ENCODE peak calls at places on chromosomes 12 and 14, in four cellular contexts. X, C, U and Z are unnamed samples.

GRCh38 chr12:107393043-107393725 is 292.4 kb upstream of the PWP1 start:
- DNase-seq in U (no peak), X (no peak), C (no peak), Z (no peak)

GRCh38 chr12:64679487-64679983 is 69.2 kb downstream of the RASSF3 start:
- DNase-seq in X (peak), U (no peak), C (peak), Z (no peak)

GRCh38 chr12:121964813-121965643 is 46.6 kb downstream of the CFAP251 start:
- DNase-seq in U (no peak), X (no peak), C (no peak), Z (no peak)

GRCh38 chr14:37202265-37202664 is 4.5 kb downstream of the MIPOL1 start:
- DNase-seq in C (no peak), U (no peak), X (no peak), Z (no peak)

GRCh38 chr14:92696356-92696755 is 52.1 kb downstream of the LGMN start:
- DNase-seq in X (peak), U (no peak), C (no peak), Z (no peak)

GRCh38 chr12:106974525-106974924 is 12.4 kb downstream of the MTERF2 start:
- DNase-seq in U (no peak), C (no peak), X (no peak), Z (peak)

GRCh38 chr12:6193853-6194815 is 6.1 kb upstream of the CD9 start:
- DNase-seq in C (no peak), U (no peak), X (no peak), Z (no peak)

GRCh38 chr14:53273671-53274072 is 120.5 kb upstream of the DDHD1 start:
- DNase-seq in X (peak), U (no peak), C (no peak), Z (no peak)

GRCh38 chr12:81759215-81759991 is at the start of gene PPFIA2:
- DNase-seq in U (no peak), C (peak), X (peak), Z (no peak)

GRCh38 chr12:47419500-47419899 is 286.3 kb downstream of the RPAP3 start:
- DNase-seq in X (no peak), U (no peak), C (no peak), Z (no peak)

GRCh38 chr12:132600048-132601032 is 10.0 kb downstream of the LRCOL1 start:
- DNase-seq in C (peak), U (no peak), X (peak), Z (peak)

GRCh38 chr14:96037891-96038557 is 1.1 kb upstream of the C14orf132 start:
- DNase-seq in U (no peak), X (no peak), C (peak), Z (no peak)

GRCh38 chr12:93738199-93739058 is 61.3 kb downstream of the CRADD start:
- DNase-seq in C (no peak), X (no peak), U (no peak), Z (no peak)

GRCh38 chr12:82694970-82695369 is 8.3 kb downstream of the TMTC2 start:
- DNase-seq in X (no peak), U (no peak), C (no peak), Z (no peak)

GRCh38 chr12:19988457-19988856 is 379.9 kb upstream of the PDE3A start:
- DNase-seq in X (no peak), U (no peak), C (peak), Z (no peak)

GRCh38 chr12:69459477-69459876 is 10.7 kb upstream of the FRS2 start:
- DNase-seq in U (no peak), C (no peak), X (no peak), Z (no peak)

GRCh38 chr12:76519538-76519937 is 40.0 kb downstream of the OSBPL8 start:
- DNase-seq in X (no peak), U (no peak), C (no peak), Z (no peak)

GRCh38 chr12:52216107-52216506 is 16.9 kb upstream of the KRT7 start:
- DNase-seq in C (no peak), X (peak), U (no peak), Z (no peak)

GRCh38 chr14:77364146-77364545 is 12.7 kb downstream of the TMED8 start:
- DNase-seq in C (no peak), U (no peak), X (no peak), Z (no peak)

GRCh38 chr12:24078318-24078765 is 128.9 kb upstream of the SOX5 start:
- DNase-seq in X (no peak), C (no peak), U (no peak), Z (no peak)

GRCh38 chr14:92203116-92203515 is 81.3 kb downstream of the CPSF2 start:
- DNase-seq in C (no peak), U (no peak), X (no peak), Z (no peak)

GRCh38 chr14:23953464-23954278 is at the start of gene DHRS4:
- DNase-seq in U (peak), X (peak), C (peak), Z (peak)
- TF ChIP-seq CTCF in U (peak), X (peak), C (peak), Z (peak)

GRCh38 chr12:66692170-66692569 is 13.3 kb upstream of the GRIP1 start:
- DNase-seq in C (no peak), U (no peak), X (no peak), Z (no peak)

GRCh38 chr12:66684222-66684621 is 5.3 kb upstream of the GRIP1 start:
- DNase-seq in C (no peak), X (no peak), U (no peak), Z (no peak)

GRCh38 chr12:66692986-66693385 is 14.1 kb upstream of the GRIP1 start:
- DNase-seq in C (no peak), X (no peak), U (no peak), Z (no peak)

GRCh38 chr12:66693901-66694513 is 15.1 kb upstream of the GRIP1 start:
- DNase-seq in C (peak), X (no peak), U (peak), Z (peak)

DNA sequence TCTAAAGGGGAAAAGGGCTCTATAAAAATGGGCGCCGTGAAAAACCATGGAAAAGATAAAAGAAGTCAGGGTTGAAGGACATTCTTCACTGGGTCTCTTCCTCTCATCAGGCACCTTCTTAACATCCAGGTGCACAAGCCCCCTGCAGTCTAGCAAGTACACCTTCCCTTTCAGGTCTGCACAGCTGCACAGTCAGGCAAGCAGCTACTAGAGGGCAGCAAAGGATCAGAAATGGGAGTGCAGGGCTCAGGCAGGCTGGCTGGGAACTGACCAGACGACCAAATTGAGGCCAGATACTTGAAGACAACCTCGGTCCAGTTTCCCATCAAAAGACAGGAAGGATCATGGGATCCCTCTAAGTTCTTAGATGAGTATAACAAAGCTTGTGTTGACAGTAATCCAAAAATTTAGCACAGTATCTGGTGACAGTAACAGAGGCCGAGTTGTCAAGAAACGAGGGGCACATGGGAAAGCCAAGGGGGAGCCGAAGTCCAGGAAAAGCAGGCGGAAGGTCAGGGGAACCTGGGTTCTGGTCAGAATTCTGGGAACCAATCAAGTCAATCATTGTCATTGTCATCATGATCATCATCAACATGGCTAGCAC is 10.1 kb upstream of the GRIP1 start:
- DNase-seq in C (peak), X (no peak), U (peak), Z (peak)
- TF ChIP-seq CTCF in C (no peak), X (peak), U (peak), Z (peak)

DNA sequence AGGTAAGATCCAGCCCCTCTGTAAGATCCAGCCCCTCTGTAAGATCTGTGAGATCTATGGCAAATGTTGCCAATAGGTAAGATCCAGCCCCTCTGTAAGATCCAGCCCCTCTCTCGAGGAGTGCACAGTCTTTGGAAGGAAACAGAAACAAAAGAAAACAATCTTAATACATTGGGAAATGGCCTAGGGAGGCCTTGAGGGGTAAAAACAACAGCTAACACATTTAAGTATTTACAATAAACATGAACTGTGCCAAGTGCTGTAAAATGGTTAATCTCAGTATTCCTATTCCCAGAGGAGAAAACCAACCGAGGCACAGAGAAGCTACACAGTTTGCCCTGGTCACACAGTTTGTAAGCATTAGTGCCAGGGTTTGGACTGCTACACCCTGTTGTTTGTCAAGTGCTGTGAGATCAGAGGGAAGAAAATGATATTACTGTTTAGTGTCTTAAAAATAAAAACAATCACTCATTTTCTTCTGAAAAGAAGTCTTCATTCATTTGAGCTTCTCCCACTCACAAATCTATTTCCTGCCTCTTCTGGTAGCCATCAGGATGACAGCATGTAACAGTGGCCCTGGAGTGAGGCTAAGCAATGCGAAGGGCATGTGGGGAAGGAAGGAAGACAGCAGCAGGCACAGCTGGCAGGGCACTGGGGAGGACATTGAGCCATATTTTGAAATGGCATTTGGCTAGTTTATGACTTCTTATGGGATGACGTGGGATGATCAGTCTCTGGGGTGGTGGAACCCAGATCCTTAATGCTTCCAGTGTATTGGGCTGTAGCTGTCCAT is 118.7 kb upstream of the PTPRQ start:
- DNase-seq in X (no peak), C (no peak), U (no peak), Z (no peak)
- TF ChIP-seq CTCF in X (no peak), C (no peak), U (no peak), Z (no peak)

DNA sequence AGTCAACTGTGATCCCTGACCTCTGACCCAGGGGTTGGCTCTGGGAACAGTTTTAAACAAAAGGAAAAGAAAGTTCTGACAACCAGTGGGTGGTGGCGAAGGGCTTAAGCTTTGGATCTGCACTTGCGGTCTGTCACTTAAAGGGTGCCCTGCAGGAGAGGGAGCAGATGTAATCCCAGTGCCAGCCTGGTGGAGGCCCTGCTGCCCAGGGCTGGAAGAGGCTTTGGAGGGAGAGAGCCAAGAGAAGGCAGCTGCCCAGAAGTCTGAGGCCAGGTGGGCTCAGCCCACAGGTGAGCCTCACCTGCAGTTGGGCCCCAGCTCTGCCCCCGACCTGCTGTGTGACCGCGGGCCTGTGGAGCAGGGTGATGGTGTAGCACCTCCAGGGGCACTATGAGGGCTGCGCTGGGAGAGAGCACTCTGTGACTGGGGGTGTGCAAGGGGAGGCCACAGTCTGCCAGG is 19.1 kb downstream of the SH2B3 start:
- DNase-seq in U (no peak), C (no peak), X (no peak), Z (no peak)
- TF ChIP-seq CTCF in U (peak), C (no peak), X (no peak), Z (no peak)

GRCh38 chr14:94306047-94306978 is 13.2 kb upstream of the SERPINA10 start:
- DNase-seq in U (no peak), C (peak), X (no peak), Z (no peak)

GRCh38 chr14:94309721-94310120 is 13.4 kb downstream of the SERPINA6 start:
- DNase-seq in U (no peak), X (no peak), C (peak), Z (no peak)

GRCh38 chr14:94305620-94306019 is 12.6 kb upstream of the SERPINA10 start:
- DNase-seq in U (no peak), C (no peak), X (no peak), Z (no peak)

GRCh38 chr14:94310248-94310647 is 12.9 kb downstream of the SERPINA6 start:
- DNase-seq in X (no peak), U (no peak), C (peak), Z (no peak)

GRCh38 chr14:94307410-94307992 is 14.4 kb upstream of the SERPINA10 start:
- DNase-seq in C (peak), U (no peak), X (no peak), Z (no peak)
- TF ChIP-seq CTCF in C (no peak), U (peak), X (no peak), Z (no peak)

DNA sequence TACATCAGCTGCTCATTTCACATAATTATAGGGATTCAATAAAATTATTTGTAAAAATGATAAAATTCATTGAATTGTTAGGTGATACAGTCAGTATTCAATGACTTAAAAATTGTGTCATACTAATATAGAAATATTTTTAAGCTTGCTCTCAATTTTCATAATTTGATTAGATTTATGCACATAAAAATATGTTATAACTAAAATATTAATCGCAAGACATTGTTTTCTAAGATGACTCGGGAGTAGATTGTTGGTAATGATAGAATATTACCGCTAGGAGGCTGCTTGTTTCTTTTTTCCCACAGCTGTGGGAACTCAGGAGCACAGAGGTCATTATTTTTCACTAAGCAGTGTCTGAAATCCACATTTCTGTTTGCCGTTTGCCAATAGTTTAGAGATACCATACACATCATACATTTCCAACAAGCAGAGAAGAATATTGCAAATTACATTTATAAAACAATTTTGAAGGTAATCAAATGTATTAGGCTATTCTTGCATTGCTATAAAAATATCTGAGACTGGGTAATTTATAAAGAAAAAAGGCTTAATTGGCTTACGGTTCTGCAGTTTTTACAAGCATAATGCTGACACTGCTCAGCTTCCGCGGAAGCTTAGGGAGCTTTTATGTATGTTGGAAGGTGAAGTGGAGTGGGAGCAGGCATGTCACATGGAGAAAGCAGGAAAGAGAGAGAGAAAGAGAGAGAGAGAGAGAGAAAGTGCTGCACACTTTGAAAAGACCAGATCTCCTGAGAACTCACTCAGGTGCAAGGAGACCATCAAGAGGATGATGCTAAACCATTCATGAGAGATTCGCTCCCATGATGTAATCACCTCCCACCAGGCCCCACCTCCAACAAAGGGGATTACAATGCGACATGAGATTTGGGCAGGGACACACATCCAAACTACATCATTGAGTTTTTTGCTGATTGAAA is 9.2 kb downstream of the CD69 start:
- DNase-seq in C (no peak), U (no peak), X (no peak), Z (no peak)
- TF ChIP-seq CTCF in C (no peak), U (peak), X (no peak), Z (peak)

GRCh38 chr14:75726326-75726725 is 65.3 kb downstream of the TTLL5 start:
- DNase-seq in C (no peak), U (no peak), X (no peak), Z (no peak)
- TF ChIP-seq CTCF in C (no peak), U (no peak), X (no peak), Z (no peak)

GRCh38 chr12:57368349-57369095 is 62.3 kb downstream of the R3HDM2 start:
- DNase-seq in U (no peak), C (peak), X (no peak), Z (no peak)
- TF ChIP-seq CTCF in U (no peak), C (no peak), X (peak), Z (no peak)

DNA sequence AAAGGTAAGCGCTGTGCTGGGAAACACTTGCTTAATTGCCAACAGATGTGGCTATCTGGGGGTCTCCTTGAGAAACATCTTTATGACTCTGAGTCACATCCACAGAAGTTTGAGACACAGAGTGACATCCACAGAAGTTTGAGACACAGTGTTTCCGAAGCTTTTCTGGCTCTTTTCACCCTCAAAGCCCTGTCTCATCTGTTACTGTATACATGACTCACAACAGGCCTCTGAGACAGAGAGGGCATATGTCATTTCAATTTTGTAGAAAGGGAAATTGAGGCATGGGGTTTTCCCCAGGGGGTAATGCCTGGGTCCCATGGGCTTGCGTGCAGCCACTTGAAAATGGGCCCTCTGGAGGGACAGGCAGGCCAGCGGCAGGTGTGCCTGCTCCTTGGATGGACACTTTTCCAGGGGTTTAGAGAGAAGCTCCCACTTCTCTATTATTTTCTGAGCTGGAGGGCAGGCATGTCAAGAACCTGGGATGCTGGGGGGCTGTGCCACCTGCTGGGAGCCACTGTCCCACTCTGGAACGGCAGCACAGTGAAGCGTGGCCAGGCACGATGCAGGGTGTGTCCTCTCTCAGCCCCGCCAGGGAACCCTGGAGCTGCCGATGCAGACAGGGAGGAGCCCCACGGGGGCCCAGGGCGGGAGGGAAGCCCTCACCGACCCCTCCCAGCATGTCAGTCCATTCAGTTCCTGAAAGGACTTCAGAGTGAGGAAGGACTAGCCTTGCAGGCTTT is 111.3 kb upstream of the FKBP4 start:
- DNase-seq in C (peak), U (no peak), X (no peak), Z (no peak)
- TF ChIP-seq CTCF in C (no peak), U (no peak), X (no peak), Z (no peak)